ENCODE peak calls at places on chromosomes 3 and 15, in nine cellular contexts. One of them, this sample, is unnamed.

GRCh38 chr15:64314456-64314855 is 41.5 kb downstream of the CSNK1G1 start:
- DNase-seq in GM10248: no peak
- DNase-seq in progenitor cell of endocrine pancreas: no peak
- DNase-seq in GM12865: no peak
- DNase-seq in Panc1: no peak
- DNase-seq in mesothelial cell of epicardium: no peak
- DNase-seq in fibroblast of pulmonary artery: no peak
- DNase-seq in neural progenitor cell: no peak
- DNase-seq in left ventricle myocardium inferior: no peak
- DNase-seq in this sample: no peak

GRCh38 chr15:33810083-33810595 is 158.2 kb upstream of the CHRM5 start:
- DNase-seq in mesothelial cell of epicardium: no peak
- DNase-seq in progenitor cell of endocrine pancreas: no peak
- DNase-seq in fibroblast of pulmonary artery: no peak
- DNase-seq in left ventricle myocardium inferior: no peak
- DNase-seq in Panc1: no peak
- DNase-seq in neural progenitor cell: no peak
- DNase-seq in GM10248: no peak
- DNase-seq in GM12865: no peak
- DNase-seq in this sample: no peak

GRCh38 chr3:11953778-11954177 is 50.4 kb upstream of the SYN2 start:
- DNase-seq in Panc1: no peak
- DNase-seq in progenitor cell of endocrine pancreas: no peak
- DNase-seq in GM10248: no peak
- DNase-seq in GM12865: no peak
- DNase-seq in mesothelial cell of epicardium: no peak
- DNase-seq in fibroblast of pulmonary artery: no peak
- DNase-seq in left ventricle myocardium inferior: no peak
- DNase-seq in neural progenitor cell: no peak
- DNase-seq in this sample: no peak

GRCh38 chr15:68411276-68411675 is 20.7 kb downstream of the ITGA11 start:
- DNase-seq in left ventricle myocardium inferior: no peak
- DNase-seq in Panc1: no peak
- DNase-seq in neural progenitor cell: no peak
- DNase-seq in progenitor cell of endocrine pancreas: no peak
- DNase-seq in fibroblast of pulmonary artery: no peak
- DNase-seq in GM10248: no peak
- DNase-seq in GM12865: no peak
- DNase-seq in mesothelial cell of epicardium: peak
- DNase-seq in this sample: no peak

GRCh38 chr15:29936353-29937049 is 114.2 kb upstream of the TJP1 start:
- DNase-seq in GM12865: no peak
- DNase-seq in left ventricle myocardium inferior: no peak
- DNase-seq in Panc1: no peak
- DNase-seq in mesothelial cell of epicardium: no peak
- DNase-seq in fibroblast of pulmonary artery: peak
- DNase-seq in neural progenitor cell: no peak
- DNase-seq in GM10248: no peak
- DNase-seq in progenitor cell of endocrine pancreas: no peak
- DNase-seq in this sample: no peak

GRCh38 chr3:30492581-30493192 is 113.7 kb upstream of the TGFBR2 start:
- DNase-seq in Panc1: no peak
- DNase-seq in GM12865: no peak
- DNase-seq in left ventricle myocardium inferior: no peak
- DNase-seq in GM10248: no peak
- DNase-seq in progenitor cell of endocrine pancreas: no peak
- DNase-seq in fibroblast of pulmonary artery: peak
- DNase-seq in mesothelial cell of epicardium: no peak
- DNase-seq in neural progenitor cell: no peak
- DNase-seq in this sample: no peak

GRCh38 chr3:97970929-97971460 is 1.2 kb downstream of the RIOX2 start:
- DNase-seq in left ventricle myocardium inferior: no peak
- DNase-seq in GM12865: peak
- DNase-seq in progenitor cell of endocrine pancreas: no peak
- DNase-seq in neural progenitor cell: no peak
- DNase-seq in mesothelial cell of epicardium: no peak
- DNase-seq in fibroblast of pulmonary artery: no peak
- DNase-seq in GM10248: no peak
- DNase-seq in Panc1: no peak
- DNase-seq in this sample: no peak

GRCh38 chr3:120561251-120562045 is 34.7 kb upstream of the NDUFB4 start:
- DNase-seq in left ventricle myocardium inferior: peak
- DNase-seq in neural progenitor cell: peak
- DNase-seq in mesothelial cell of epicardium: peak
- DNase-seq in progenitor cell of endocrine pancreas: peak
- DNase-seq in GM12865: peak
- DNase-seq in Panc1: peak
- DNase-seq in fibroblast of pulmonary artery: peak
- DNase-seq in GM10248: peak
- DNase-seq in this sample: peak

GRCh38 chr3:133038089-133038730 is at the start of gene TMEM108:
- DNase-seq in GM12865: no peak
- DNase-seq in left ventricle myocardium inferior: peak
- DNase-seq in progenitor cell of endocrine pancreas: peak
- DNase-seq in neural progenitor cell: peak
- DNase-seq in GM10248: peak
- DNase-seq in Panc1: no peak
- DNase-seq in mesothelial cell of epicardium: peak
- DNase-seq in fibroblast of pulmonary artery: peak
- DNase-seq in this sample: peak

GRCh38 chr15:81400640-81401236 is 26.7 kb upstream of the TMC3 start:
- DNase-seq in progenitor cell of endocrine pancreas: no peak
- DNase-seq in GM10248: peak
- DNase-seq in fibroblast of pulmonary artery: peak
- DNase-seq in GM12865: peak
- DNase-seq in mesothelial cell of epicardium: no peak
- DNase-seq in Panc1: peak
- DNase-seq in left ventricle myocardium inferior: no peak
- DNase-seq in neural progenitor cell: peak
- DNase-seq in this sample: peak

GRCh38 chr3:73623316-73623715 is 1.4 kb downstream of the PDZRN3 start:
- DNase-seq in GM12865: no peak
- DNase-seq in Panc1: no peak
- DNase-seq in fibroblast of pulmonary artery: no peak
- DNase-seq in GM10248: no peak
- DNase-seq in neural progenitor cell: no peak
- DNase-seq in left ventricle myocardium inferior: peak
- DNase-seq in mesothelial cell of epicardium: no peak
- DNase-seq in progenitor cell of endocrine pancreas: no peak
- DNase-seq in this sample: no peak

GRCh38 chr3:112770026-112770626 is 76.5 kb downstream of the CD200R1L start:
- DNase-seq in progenitor cell of endocrine pancreas: no peak
- DNase-seq in GM12865: peak
- DNase-seq in mesothelial cell of epicardium: no peak
- DNase-seq in GM10248: no peak
- DNase-seq in neural progenitor cell: no peak
- DNase-seq in Panc1: no peak
- DNase-seq in left ventricle myocardium inferior: peak
- DNase-seq in fibroblast of pulmonary artery: peak
- DNase-seq in this sample: no peak

GRCh38 chr15:81394609-81395008 is 20.6 kb upstream of the TMC3 start:
- DNase-seq in progenitor cell of endocrine pancreas: no peak
- DNase-seq in mesothelial cell of epicardium: no peak
- DNase-seq in left ventricle myocardium inferior: no peak
- DNase-seq in neural progenitor cell: no peak
- DNase-seq in GM12865: no peak
- DNase-seq in fibroblast of pulmonary artery: no peak
- DNase-seq in Panc1: no peak
- DNase-seq in GM10248: no peak
- DNase-seq in this sample: no peak

GRCh38 chr3:129985113-129985512 is 10.6 kb downstream of the TRH start:
- DNase-seq in mesothelial cell of epicardium: no peak
- DNase-seq in left ventricle myocardium inferior: peak
- DNase-seq in progenitor cell of endocrine pancreas: no peak
- DNase-seq in Panc1: no peak
- DNase-seq in neural progenitor cell: no peak
- DNase-seq in fibroblast of pulmonary artery: no peak
- DNase-seq in GM12865: no peak
- DNase-seq in GM10248: no peak
- DNase-seq in this sample: no peak
- TF ChIP-seq CTCF in mesothelial cell of epicardium: no peak
- TF ChIP-seq CTCF in left ventricle myocardium inferior: no peak
- TF ChIP-seq CTCF in progenitor cell of endocrine pancreas: no peak
- TF ChIP-seq CTCF in Panc1: no peak
- TF ChIP-seq CTCF in neural progenitor cell: no peak
- TF ChIP-seq CTCF in fibroblast of pulmonary artery: no peak
- TF ChIP-seq CTCF in GM12865: no peak
- TF ChIP-seq CTCF in GM10248: no peak
- TF ChIP-seq CTCF in this sample: no peak

DNA sequence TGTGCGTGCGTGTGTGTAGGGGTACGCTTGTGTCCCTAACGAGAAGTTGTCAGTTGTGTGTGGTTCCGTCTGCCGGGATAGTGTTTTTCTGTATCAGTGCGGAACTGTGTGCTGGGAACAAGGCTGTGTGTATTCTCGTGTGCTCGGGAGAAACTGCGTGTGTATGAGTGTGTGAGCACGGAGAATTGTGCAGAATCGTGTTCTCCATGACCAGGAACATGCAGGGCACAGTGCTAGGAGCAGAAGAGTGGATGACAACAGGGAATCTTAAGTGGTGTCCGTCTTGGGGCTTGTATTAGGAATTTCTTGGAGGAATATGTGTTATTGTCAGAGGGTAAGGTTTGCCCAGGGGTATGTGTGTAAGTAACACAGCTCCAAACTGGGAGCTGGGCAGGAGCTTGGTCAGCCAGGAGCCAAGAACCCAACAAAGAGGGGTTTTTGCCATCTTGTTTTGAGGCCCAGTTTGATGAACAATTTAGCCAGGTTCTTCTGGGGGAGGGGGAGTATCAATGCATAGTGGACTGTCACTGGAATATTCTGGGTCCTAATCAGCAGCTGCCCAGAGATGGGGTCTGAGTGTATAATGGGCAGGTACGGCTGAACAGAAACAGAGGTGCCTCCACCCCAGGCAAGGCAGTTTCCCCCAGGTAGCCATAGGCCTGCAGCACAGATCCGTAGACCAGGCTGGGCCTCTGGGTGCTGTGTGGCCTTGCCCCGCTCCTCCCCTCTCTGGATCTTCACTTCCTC is 2.2 kb downstream of the ISL2 start:
- DNase-seq in fibroblast of pulmonary artery: no peak
- DNase-seq in left ventricle myocardium inferior: no peak
- DNase-seq in GM10248: no peak
- DNase-seq in mesothelial cell of epicardium: no peak
- DNase-seq in progenitor cell of endocrine pancreas: no peak
- DNase-seq in neural progenitor cell: peak
- DNase-seq in Panc1: no peak
- DNase-seq in GM12865: no peak
- DNase-seq in this sample: peak
- TF ChIP-seq CTCF in fibroblast of pulmonary artery: no peak
- TF ChIP-seq CTCF in left ventricle myocardium inferior: no peak
- TF ChIP-seq CTCF in GM10248: no peak
- TF ChIP-seq CTCF in mesothelial cell of epicardium: no peak
- TF ChIP-seq CTCF in progenitor cell of endocrine pancreas: no peak
- TF ChIP-seq CTCF in neural progenitor cell: no peak
- TF ChIP-seq CTCF in Panc1: no peak
- TF ChIP-seq CTCF in GM12865: no peak
- TF ChIP-seq CTCF in this sample: no peak

GRCh38 chr3:140715035-140715434 is 37.2 kb downstream of the TRIM42 start:
- DNase-seq in GM10248: no peak
- DNase-seq in mesothelial cell of epicardium: no peak
- DNase-seq in GM12865: no peak
- DNase-seq in progenitor cell of endocrine pancreas: no peak
- DNase-seq in fibroblast of pulmonary artery: no peak
- DNase-seq in left ventricle myocardium inferior: no peak
- DNase-seq in Panc1: no peak
- DNase-seq in neural progenitor cell: no peak
- DNase-seq in this sample: no peak

GRCh38 chr3:140719841-140720240 is 42.0 kb downstream of the TRIM42 start:
- DNase-seq in GM10248: no peak
- DNase-seq in fibroblast of pulmonary artery: no peak
- DNase-seq in Panc1: no peak
- DNase-seq in progenitor cell of endocrine pancreas: no peak
- DNase-seq in left ventricle myocardium inferior: no peak
- DNase-seq in neural progenitor cell: no peak
- DNase-seq in mesothelial cell of epicardium: no peak
- DNase-seq in GM12865: no peak
- DNase-seq in this sample: no peak

GRCh38 chr3:140720242-140720641 is 42.4 kb downstream of the TRIM42 start:
- DNase-seq in GM12865: no peak
- DNase-seq in neural progenitor cell: no peak
- DNase-seq in progenitor cell of endocrine pancreas: no peak
- DNase-seq in fibroblast of pulmonary artery: no peak
- DNase-seq in mesothelial cell of epicardium: no peak
- DNase-seq in left ventricle myocardium inferior: peak
- DNase-seq in GM10248: no peak
- DNase-seq in Panc1: no peak
- DNase-seq in this sample: no peak

GRCh38 chr3:140712301-140712700 is 34.4 kb downstream of the TRIM42 start:
- DNase-seq in fibroblast of pulmonary artery: no peak
- DNase-seq in mesothelial cell of epicardium: no peak
- DNase-seq in Panc1: no peak
- DNase-seq in left ventricle myocardium inferior: no peak
- DNase-seq in neural progenitor cell: no peak
- DNase-seq in GM12865: no peak
- DNase-seq in progenitor cell of endocrine pancreas: no peak
- DNase-seq in GM10248: no peak
- DNase-seq in this sample: no peak

DNA sequence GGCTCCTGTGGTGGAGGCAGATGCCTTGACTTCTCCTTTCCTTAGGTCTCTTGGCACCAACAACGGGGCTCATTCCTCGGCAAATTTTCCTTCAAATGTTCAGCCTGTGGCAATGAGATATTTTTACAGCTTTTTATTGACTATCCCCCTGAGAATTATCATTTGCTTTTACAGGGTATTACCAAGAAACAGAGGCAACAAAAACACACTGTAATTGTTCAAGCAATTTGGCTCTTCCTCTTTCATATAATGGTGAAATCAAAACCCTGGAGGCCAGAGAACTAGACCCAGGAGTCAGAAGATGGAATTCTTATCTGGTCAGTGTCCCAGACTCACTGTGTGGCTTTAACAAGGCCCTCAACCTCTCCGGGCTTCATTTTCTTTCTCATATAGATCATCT is 40.1 kb downstream of the TRIM42 start:
- DNase-seq in left ventricle myocardium inferior: no peak
- DNase-seq in GM10248: no peak
- DNase-seq in fibroblast of pulmonary artery: no peak
- DNase-seq in Panc1: no peak
- DNase-seq in progenitor cell of endocrine pancreas: no peak
- DNase-seq in mesothelial cell of epicardium: no peak
- DNase-seq in neural progenitor cell: no peak
- DNase-seq in GM12865: no peak
- DNase-seq in this sample: no peak
- TF ChIP-seq CTCF in left ventricle myocardium inferior: no peak
- TF ChIP-seq CTCF in GM10248: no peak
- TF ChIP-seq CTCF in fibroblast of pulmonary artery: no peak
- TF ChIP-seq CTCF in Panc1: no peak
- TF ChIP-seq CTCF in progenitor cell of endocrine pancreas: no peak
- TF ChIP-seq CTCF in mesothelial cell of epicardium: no peak
- TF ChIP-seq CTCF in neural progenitor cell: no peak
- TF ChIP-seq CTCF in GM12865: no peak
- TF ChIP-seq CTCF in this sample: no peak

GRCh38 chr15:92077353-92078080 is 224.0 kb downstream of the SLCO3A1 start:
- DNase-seq in GM12865: peak
- DNase-seq in GM10248: peak
- DNase-seq in fibroblast of pulmonary artery: peak
- DNase-seq in Panc1: no peak
- DNase-seq in progenitor cell of endocrine pancreas: peak
- DNase-seq in neural progenitor cell: peak
- DNase-seq in left ventricle myocardium inferior: peak
- DNase-seq in mesothelial cell of epicardium: peak
- DNase-seq in this sample: peak
- TF ChIP-seq CTCF in GM12865: peak
- TF ChIP-seq CTCF in GM10248: peak
- TF ChIP-seq CTCF in fibroblast of pulmonary artery: peak
- TF ChIP-seq CTCF in Panc1: peak
- TF ChIP-seq CTCF in progenitor cell of endocrine pancreas: peak
- TF ChIP-seq CTCF in neural progenitor cell: peak
- TF ChIP-seq CTCF in left ventricle myocardium inferior: peak
- TF ChIP-seq CTCF in mesothelial cell of epicardium: peak
- TF ChIP-seq CTCF in this sample: peak

This sample was measured in GM13977.